ENCODE peak calls at places on chromosomes 16 and 17, in four cellular contexts. Q is tibial artery, B is PC-9, A is A673. Z is an unnamed sample. For H3K4me1 and H3K9me3, the result is how much of the 10 kb centered on the place peaks cover.

GRCh38 chr16:2838928-2839327 is 8.8 kb downstream of the ZG16B start:
- DNase-seq in A (peak), B (no peak), Q (no peak), Z (peak)

GRCh38 chr17:40322417-40323315 is 13.7 kb downstream of the RARA start:
- DNase-seq in A (peak), B (peak), Q (peak), Z (peak)

GRCh38 chr16:49089039-49089438 is 192.6 kb downstream of the CBLN1 start:
- DNase-seq in A (no peak), Q (no peak), B (no peak), Z (no peak)

GRCh38 chr17:15651583-15652110 is 32.1 kb upstream of the FBXW10B start:
- DNase-seq in B (peak), Q (peak), A (peak), Z (peak)

GRCh38 chr17:66507103-66507923 is 204.9 kb downstream of the PRKCA start:
- DNase-seq in A (peak), Q (no peak), B (peak), Z (no peak)

GRCh38 chr17:43757171-43757660 is 1.4 kb downstream of the SOST start:
- DNase-seq in A (no peak), B (no peak), Q (no peak), Z (no peak)

GRCh38 chr16:64627781-64628180 is 494.1 kb downstream of the CDH11 start:
- DNase-seq in B (no peak), A (no peak), Q (no peak), Z (no peak)

GRCh38 chr17:83012873-83013778 is 66.3 kb upstream of the METRNL start:
- DNase-seq in A (no peak), B (no peak), Q (no peak), Z (peak)

GRCh38 chr16:67451061-67451703 is 20.3 kb downstream of the HSD11B2 start:
- DNase-seq in A (no peak), B (no peak), Q (no peak), Z (no peak)

GRCh38 chr17:72413077-72414031 is 292.5 kb downstream of the SOX9 start:
- DNase-seq in Q (no peak), B (no peak), A (no peak), Z (no peak)

GRCh38 chr16:80231118-80231515 is 309.7 kb upstream of the DYNLRB2 start:
- DNase-seq in A (no peak), B (no peak), Q (no peak), Z (no peak)

GRCh38 chr17:41150026-41150425 is 401 bp upstream of the KRTAP4-5 start:
- DNase-seq in B (no peak), Q (no peak), A (no peak), Z (no peak)

GRCh38 chr17:27654654-27655524 is 23.9 kb downstream of the LGALS9 start:
- DNase-seq in Q (no peak), A (peak), B (peak), Z (peak)

GRCh38 chr17:73422121-73422520 is 110.3 kb upstream of the CDC42EP4 start:
- DNase-seq in Q (no peak), B (no peak), A (no peak), Z (no peak)

GRCh38 chr16:24846548-24847357 is 990 bp downstream of the SLC5A11 start:
- DNase-seq in B (no peak), A (no peak), Q (no peak), Z (no peak)

GRCh38 chr17:55709440-55709839 is 13.2 kb downstream of the TMEM100 start:
- DNase-seq in Q (no peak), B (no peak), A (no peak), Z (no peak)

GRCh38 chr16:63913278-63913677 is 1208.6 kb downstream of the CDH11 start:
- DNase-seq in A (no peak), B (no peak), Q (no peak), Z (no peak)

GRCh38 chr16:23595951-23596720 is at the start of gene NDUFAB1:
- DNase-seq in Q (peak), A (peak), B (peak), Z (peak)

GRCh38 chr16:71885261-71885650 is 1.3 kb upstream of the ZNF821 start:
- DNase-seq in A (no peak), B (no peak), Q (no peak), Z (no peak)

GRCh38 chr17:21359483-21359840 is 16.7 kb upstream of the KCNJ12 start:
- DNase-seq in A (no peak), B (no peak), Q (no peak), Z (no peak)

GRCh38 chr17:65022751-65023421 is 33.7 kb downstream of the GNA13 start:
- DNase-seq in Q (no peak), B (no peak), A (no peak), Z (peak)

GRCh38 chr17:9432867-9433495 is 142.6 kb downstream of the STX8 start:
- DNase-seq in Q (no peak), B (no peak), A (no peak), Z (no peak)

GRCh38 chr17:9424071-9424640 is 151.5 kb downstream of the STX8 start:
- DNase-seq in Q (no peak), B (no peak), A (no peak), Z (no peak)

GRCh38 chr17:9432121-9432866 is 143.3 kb downstream of the STX8 start:
- DNase-seq in B (no peak), A (no peak), Q (no peak), Z (no peak)

GRCh38 chr17:9431620-9432019 is 144.0 kb downstream of the STX8 start:
- DNase-seq in B (no peak), A (no peak), Q (no peak), Z (no peak)

GRCh38 chr17:9427460-9428315 is 147.9 kb downstream of the STX8 start:
- DNase-seq in Q (no peak), B (no peak), A (no peak), Z (peak)
- H3K27ac ChIP-seq in Q (no peak), B (no peak), A (no peak), Z (no peak)

GRCh38 chr16:89104303-89104702 is 10.7 kb downstream of the ACSF3 start:
- DNase-seq in B (no peak), Q (no peak), A (no peak), Z (no peak)
- H3K4me1 ChIP-seq in B (under half), Q (under half), A (under half), Z (under half)

GRCh38 chr16:10390330-10390729 is 4.5 kb downstream of the ATF7IP2 start:
- DNase-seq in A (no peak), B (no peak), Q (no peak), Z (no peak)

GRCh38 chr16:10388987-10389386 is 3.1 kb downstream of the ATF7IP2 start:
- DNase-seq in A (no peak), Q (no peak), B (no peak), Z (no peak)

GRCh38 chr16:10391339-10391738 is 5.5 kb downstream of the ATF7IP2 start:
- DNase-seq in B (no peak), Q (no peak), A (no peak), Z (no peak)

GRCh38 chr16:10387378-10387681 is 1.5 kb downstream of the ATF7IP2 start:
- DNase-seq in A (no peak), Q (no peak), B (no peak), Z (no peak)

DNA sequence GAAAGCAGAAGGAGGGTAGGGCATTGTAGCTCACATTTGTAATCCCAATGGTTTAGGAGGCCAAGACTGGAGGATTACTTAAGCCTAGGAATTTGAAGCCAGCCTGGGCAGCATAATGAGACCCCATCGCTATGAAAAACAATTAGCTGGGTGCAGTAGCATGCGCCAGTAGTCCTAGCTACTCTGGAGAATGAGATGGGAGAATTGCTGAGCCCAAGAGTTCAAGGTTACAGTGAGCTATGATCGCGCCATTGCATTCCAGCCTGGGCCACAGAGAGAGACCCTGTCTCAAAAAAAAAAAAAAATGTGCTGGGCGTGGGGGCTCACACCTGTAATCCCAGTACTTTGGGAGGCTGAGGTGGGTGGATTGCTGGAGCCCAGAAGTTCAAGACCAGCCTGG is 5.0 kb downstream of the ATF7IP2 start:
- DNase-seq in Q (no peak), B (no peak), A (no peak), Z (no peak)
- H3K9me3 ChIP-seq in Q (under half), B (under half), A (under half), Z (under half)

DNA sequence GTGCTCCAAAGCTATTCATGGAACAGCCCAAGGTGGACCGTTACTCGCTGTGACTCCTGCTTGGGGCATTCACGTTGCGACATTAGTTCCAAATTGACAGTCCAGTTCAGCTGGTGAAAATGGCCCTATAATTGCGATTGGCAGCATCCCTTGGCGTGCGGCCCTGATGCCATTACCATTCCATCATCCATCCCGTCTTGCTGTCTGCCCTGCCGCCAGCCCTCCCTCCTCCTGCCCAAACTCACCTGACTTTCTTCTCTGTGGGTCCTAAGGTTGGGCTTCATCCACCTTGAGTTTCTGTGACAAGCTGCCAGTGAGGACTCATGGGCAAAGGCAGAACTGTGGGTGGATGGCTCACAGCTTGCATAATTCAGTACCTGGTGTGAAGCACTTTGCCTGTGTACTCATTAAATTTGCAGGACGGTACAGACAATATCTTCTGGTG is 104.6 kb downstream of the RPTOR start:
- DNase-seq in Q (no peak), B (no peak), A (no peak), Z (no peak)
- H3K27ac ChIP-seq in Q (no peak), B (no peak), A (no peak), Z (no peak)

GRCh38 chr17:78428025-78428575 is 49.7 kb downstream of the PGS1 start:
- DNase-seq in B (no peak), A (no peak), Q (no peak), Z (no peak)

GRCh38 chr17:78430892-78431691 is 52.6 kb downstream of the PGS1 start:
- DNase-seq in Q (no peak), B (no peak), A (no peak), Z (no peak)

GRCh38 chr17:78429618-78429995 is 51.2 kb downstream of the PGS1 start:
- DNase-seq in Q (no peak), B (no peak), A (no peak), Z (no peak)

GRCh38 chr17:78427140-78427539 is 48.7 kb downstream of the PGS1 start:
- DNase-seq in A (no peak), Q (no peak), B (no peak), Z (no peak)

GRCh38 chr17:78428842-78429617 is 50.6 kb downstream of the PGS1 start:
- DNase-seq in Q (no peak), A (no peak), B (no peak), Z (no peak)
- H3K4me1 ChIP-seq in Q (under half), A (under half), B (under half), Z (under half)

GRCh38 chr17:60491771-60492170 is 34.3 kb downstream of the APPBP2 start:
- DNase-seq in A (no peak), Q (no peak), B (no peak), Z (no peak)
- H3K9me3 ChIP-seq in A (under half), Q (under half), B (under half), Z (under half)

GRCh38 chr17:59848778-59849177 is 44.0 kb downstream of the TUBD1 start:
- DNase-seq in B (peak), Q (peak), A (no peak), Z (no peak)

GRCh38 chr17:59844884-59845594 is 47.7 kb downstream of the TUBD1 start:
- DNase-seq in Q (no peak), B (peak), A (no peak), Z (no peak)

GRCh38 chr17:59846391-59847165 is 46.2 kb downstream of the TUBD1 start:
- DNase-seq in A (no peak), B (peak), Q (peak), Z (peak)

GRCh38 chr17:59845595-59846390 is 47.0 kb downstream of the TUBD1 start:
- DNase-seq in Q (peak), B (peak), A (no peak), Z (peak)

GRCh38 chr17:59848385-59848668 is 44.4 kb downstream of the TUBD1 start:
- DNase-seq in B (no peak), Q (peak), A (no peak), Z (no peak)
- H3K27ac ChIP-seq in B (peak), Q (peak), A (no peak), Z (no peak)

DNA sequence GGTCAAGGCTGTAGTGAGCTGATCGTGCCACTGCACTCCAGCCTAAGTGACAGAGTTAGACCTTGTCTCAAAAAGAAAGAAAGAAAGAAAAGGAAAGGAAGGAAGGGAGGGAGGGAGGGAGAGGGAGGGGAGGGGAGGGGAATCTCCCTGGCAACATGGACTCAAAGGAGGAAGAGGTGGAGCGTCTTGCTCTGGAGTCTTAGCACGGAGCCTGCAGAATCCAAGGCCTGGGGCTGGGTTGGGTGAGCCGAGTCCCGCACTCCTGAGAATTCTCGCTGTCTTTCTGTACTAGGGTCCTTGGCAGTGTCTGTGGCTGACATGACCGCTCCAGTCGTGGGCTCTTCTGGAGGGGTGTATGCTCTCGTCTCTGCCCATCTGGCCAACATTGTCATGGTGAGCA is 36.9 kb downstream of the C17orf75 start:
- DNase-seq in B (no peak), A (no peak), Q (no peak), Z (no peak)
- H3K4me1 ChIP-seq in B (under half), A (under half), Q (under half), Z (under half)

GRCh38 chr16:22333457-22333994 is 36.3 kb downstream of the POLR3E start:
- DNase-seq in B (no peak), A (no peak), Q (no peak), Z (no peak)

GRCh38 chr16:22336581-22336980 is 37.8 kb downstream of the CDR2 start:
- DNase-seq in A (no peak), B (no peak), Q (no peak), Z (no peak)

GRCh38 chr16:22337849-22338248 is 36.6 kb downstream of the CDR2 start:
- DNase-seq in A (no peak), B (no peak), Q (no peak), Z (no peak)

GRCh38 chr16:22335668-22336246 is 38.5 kb downstream of the POLR3E start:
- DNase-seq in B (no peak), A (no peak), Q (no peak), Z (no peak)

DNA sequence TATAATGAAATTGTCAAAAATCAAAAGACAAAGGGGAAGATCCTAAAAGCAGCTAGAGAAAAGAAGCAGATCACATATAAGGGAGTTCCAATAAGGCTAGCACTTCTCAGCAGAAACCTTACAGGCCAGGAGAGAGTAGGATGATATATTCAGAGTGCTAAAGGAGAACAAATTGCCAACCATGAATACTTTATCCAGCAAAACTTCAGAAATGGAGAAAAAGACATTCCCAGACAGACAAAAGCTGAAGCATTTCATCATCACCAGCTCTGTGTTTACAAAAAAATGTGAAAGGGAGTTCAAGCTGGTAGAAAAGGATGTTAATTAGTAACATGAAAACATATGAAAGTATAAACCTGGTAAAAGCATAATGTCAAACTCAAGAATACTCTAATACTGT is 37.4 kb downstream of the CDR2 start:
- DNase-seq in Q (no peak), A (no peak), B (no peak), Z (no peak)
- H3K9me3 ChIP-seq in Q (under half), A (under half), B (under half), Z (under half)

Z was measured in SJCRH30.